ENCODE peak calls at places on chromosomes 4 and X, in ten cellular contexts. D is naive thymus-derived CD4-positive, alpha-beta T cell; G is H7; J is fibroblast of mammary gland; L is fibroblast of lung; M is choroid plexus epithelial cell; X is stomach; I is cardiac fibroblast; F is heart right ventricle; Z is testis. P is an unnamed sample.

GRCh38 chrX:107450823-107451509 is 1.5 kb downstream of the FRMPD3 start:
- DNase-seq in F (no peak), J (peak), L (no peak), X (no peak), D (no peak), I (no peak), M (no peak), Z (no peak), G (peak), P (peak)

GRCh38 chr4:155973639-155974475 is 20.2 kb upstream of the CTSO start:
- DNase-seq in L (no peak), F (no peak), X (no peak), G (no peak), I (peak), M (peak), Z (no peak), J (peak), D (no peak), P (no peak)

GRCh38 chr4:176927664-176928063 is 134.9 kb upstream of the VEGFC start:
- DNase-seq in I (peak), D (no peak), M (peak), Z (no peak), L (peak), J (peak), F (no peak), G (no peak), X (no peak), P (no peak)

GRCh38 chr4:3524349-3524748 is 7.9 kb downstream of the LRPAP1 start:
- DNase-seq in Z (no peak), G (no peak), X (no peak), J (no peak), L (no peak), F (peak), I (no peak), M (no peak), D (no peak), P (no peak)

GRCh38 chr4:168815373-168816345 is 194.4 kb downstream of the CBR4 start:
- DNase-seq in X (no peak), M (peak), J (peak), Z (no peak), I (peak), F (no peak), D (no peak), L (peak), G (no peak), P (no peak)

GRCh38 chrX:9628779-9629493 is 136.7 kb downstream of the GPR143 start:
- DNase-seq in G (no peak), M (no peak), Z (no peak), I (no peak), L (no peak), D (no peak), J (no peak), X (no peak), F (no peak), P (no peak)

GRCh38 chr4:75831856-75832405 is 70.3 kb downstream of the PPEF2 start:
- DNase-seq in L (no peak), G (peak), D (no peak), I (no peak), Z (no peak), X (no peak), F (no peak), J (no peak), M (no peak), P (no peak)

GRCh38 chrX:148310402-148311200 is 189.8 kb upstream of the AFF2 start:
- DNase-seq in G (no peak), L (no peak), M (no peak), X (no peak), J (no peak), Z (no peak), F (no peak), I (no peak), D (no peak), P (no peak)

GRCh38 chrX:132612990-132613564 is 124.2 kb upstream of the MBNL3 start:
- DNase-seq in Z (peak), J (peak), D (peak), M (peak), G (peak), X (peak), L (peak), I (peak), F (peak), P (peak)

GRCh38 chr4:169102011-169102410 is 92.0 kb upstream of the CBR4 start:
- DNase-seq in I (peak), G (no peak), X (no peak), F (no peak), M (no peak), J (peak), L (peak), D (no peak), Z (no peak), P (no peak)

GRCh38 chrX:16578218-16578617 is 71.7 kb upstream of the S100G start:
- DNase-seq in L (peak), M (peak), G (no peak), X (no peak), I (peak), D (no peak), J (peak), F (no peak), Z (no peak), P (no peak)

DNA sequence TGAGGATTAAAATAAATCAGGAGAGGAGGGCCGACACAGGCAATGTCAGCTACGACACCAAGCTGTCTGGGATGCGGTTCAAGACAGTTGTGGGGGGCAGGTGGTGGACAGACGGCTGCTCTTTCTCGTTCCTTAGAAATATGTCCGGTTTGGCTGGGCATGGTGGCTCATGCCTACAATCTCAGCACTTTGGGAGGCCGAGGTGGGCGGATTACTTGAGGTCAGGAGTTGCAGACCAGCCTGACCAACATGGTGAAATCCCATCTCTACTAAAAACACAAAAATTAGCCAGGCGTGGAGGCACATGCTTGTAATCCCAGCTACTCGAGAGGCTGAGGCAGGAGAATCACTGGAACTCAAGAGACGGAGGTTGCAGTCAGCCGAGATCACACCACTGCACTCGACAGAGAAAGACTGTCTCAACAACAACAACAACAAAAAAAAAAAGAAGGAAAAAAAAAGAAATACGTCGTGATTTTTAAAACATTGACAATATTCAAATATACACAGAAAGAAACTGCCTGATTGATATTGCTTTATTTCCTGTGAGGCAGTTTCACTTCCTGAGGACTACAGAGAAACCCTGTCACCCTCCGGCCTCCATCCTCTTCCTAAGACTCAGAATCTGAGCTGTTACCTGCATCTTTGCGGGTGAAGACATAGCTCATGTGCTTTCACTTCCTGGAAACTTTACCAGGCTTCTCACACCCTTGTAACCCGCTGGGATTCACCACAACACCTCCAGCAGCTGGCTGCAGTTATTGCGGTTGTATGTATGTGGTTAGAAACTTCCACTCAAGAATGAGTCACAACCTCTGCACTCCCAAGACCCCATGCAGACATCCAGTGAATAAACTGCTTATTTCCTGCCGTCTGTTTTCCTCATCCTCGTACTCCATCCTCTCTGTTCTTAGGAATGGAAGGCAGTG is 63.8 kb upstream of the STS start:
- DNase-seq in J (peak), X (no peak), G (no peak), I (peak), L (peak), D (no peak), Z (no peak), M (peak), F (no peak), P (no peak)
- H3K4me3 ChIP-seq in J (no peak), X (no peak), G (no peak), I (no peak), L (no peak), D (peak), Z (no peak), M (no peak), F (no peak), P (no peak)

GRCh38 chr4:190018201-190018920 is 8.7 kb downstream of the FRG2 start:
- DNase-seq in M (no peak), L (no peak), X (no peak), G (peak), I (no peak), J (no peak), Z (no peak), F (no peak), D (no peak), P (no peak)

GRCh38 chr4:190017357-190018200 is 9.5 kb downstream of the FRG2 start:
- DNase-seq in I (no peak), G (peak), L (peak), J (no peak), Z (no peak), M (no peak), X (no peak), F (no peak), D (no peak), P (peak)

GRCh38 chr4:190014771-190015537 is 12.1 kb downstream of the FRG2 start:
- DNase-seq in X (no peak), I (peak), J (no peak), M (peak), L (no peak), Z (no peak), F (no peak), D (no peak), G (peak), P (peak)

GRCh38 chr4:190016369-190017289 is 10.4 kb downstream of the FRG2 start:
- DNase-seq in J (no peak), D (no peak), Z (no peak), F (no peak), I (no peak), L (no peak), G (peak), M (no peak), X (no peak), P (no peak)

GRCh38 chr4:190015538-190016368 is 11.3 kb downstream of the FRG2 start:
- DNase-seq in J (no peak), L (no peak), D (no peak), G (peak), I (no peak), M (no peak), Z (no peak), F (no peak), X (no peak), P (no peak)
- H3K4me3 ChIP-seq in J (no peak), L (no peak), D (no peak), G (peak), I (no peak), M (no peak), Z (peak), F (no peak), X (no peak), P (peak)

GRCh38 chr4:134200811-134201215 is 776 bp downstream of the PABPC4L start:
- DNase-seq in G (no peak), L (no peak), X (no peak), Z (no peak), F (peak), I (no peak), M (peak), J (no peak), D (no peak), P (peak)

GRCh38 chr4:134202136-134202535 is 547 bp upstream of the PABPC4L start:
- DNase-seq in I (no peak), F (no peak), Z (no peak), G (no peak), L (no peak), M (peak), X (no peak), D (no peak), J (no peak), P (no peak)

GRCh38 chr4:134202557-134202956 is 968 bp upstream of the PABPC4L start:
- DNase-seq in D (no peak), J (peak), I (peak), G (no peak), X (no peak), L (peak), F (no peak), Z (no peak), M (peak), P (no peak)

GRCh38 chr4:134201216-134202098 is at the start of gene PABPC4L:
- DNase-seq in X (no peak), F (peak), J (peak), Z (peak), L (peak), G (peak), M (peak), I (peak), D (no peak), P (peak)
- H3K4me3 ChIP-seq in X (peak), F (peak), J (peak), Z (peak), L (peak), G (peak), M (peak), I (peak), D (no peak), P (peak)

GRCh38 chr4:152044341-152044740 is 283.5 kb upstream of the GATB start:
- DNase-seq in I (no peak), J (no peak), F (no peak), X (no peak), Z (no peak), M (no peak), L (no peak), D (no peak), G (no peak), P (no peak)

GRCh38 chr4:152047451-152047850 is 286.6 kb upstream of the GATB start:
- DNase-seq in Z (no peak), I (no peak), D (no peak), F (no peak), L (no peak), G (no peak), M (no peak), J (no peak), X (no peak), P (no peak)

GRCh38 chr4:152045397-152045780 is 284.6 kb upstream of the GATB start:
- DNase-seq in I (no peak), D (no peak), L (no peak), M (no peak), X (no peak), Z (no peak), J (no peak), G (no peak), F (no peak), P (no peak)

GRCh38 chr4:152050098-152050497 is 289.3 kb upstream of the GATB start:
- DNase-seq in M (no peak), I (no peak), L (no peak), F (no peak), Z (no peak), J (no peak), X (no peak), D (no peak), G (no peak), P (no peak)

DNA sequence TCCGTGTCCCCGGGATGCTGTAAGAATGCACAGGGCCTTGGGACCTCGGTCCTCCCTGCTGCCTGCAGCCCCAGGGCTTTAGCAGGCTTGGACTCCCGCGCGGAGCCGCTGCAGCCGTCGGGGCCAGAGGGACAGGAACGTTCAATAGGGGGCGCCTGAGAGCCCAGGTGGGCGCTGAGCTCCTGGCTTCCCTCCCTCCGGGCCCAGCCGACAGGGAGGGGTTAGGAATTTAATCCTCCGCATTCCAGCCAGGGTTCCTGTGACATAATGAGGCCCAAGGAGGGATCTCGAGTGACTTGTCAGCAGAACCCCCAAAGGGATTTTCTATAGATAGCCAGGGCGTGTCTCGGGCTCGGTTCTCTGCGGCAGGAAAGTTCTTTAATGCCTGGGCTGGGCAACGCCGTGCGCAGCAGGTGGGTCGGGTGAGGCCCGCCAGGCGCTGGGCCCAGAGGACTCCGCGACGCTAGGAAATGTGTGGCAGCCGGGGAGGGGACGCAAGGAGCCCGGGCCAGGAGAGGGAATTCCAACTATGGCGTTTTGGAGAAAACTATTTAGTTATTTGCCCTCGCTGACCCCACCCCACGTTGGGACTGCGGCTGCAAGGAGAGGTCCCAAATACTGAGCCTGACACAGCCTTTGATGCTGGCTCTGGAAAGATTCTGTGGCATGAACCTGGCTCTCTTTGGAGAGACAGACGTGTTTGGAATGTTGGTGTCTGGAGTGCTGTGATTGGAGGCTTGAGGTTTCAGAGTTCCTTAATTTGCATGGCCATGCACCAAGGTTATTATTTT is 285.2 kb upstream of the GATB start:
- DNase-seq in M (no peak), L (no peak), D (peak), J (no peak), G (peak), I (peak), F (peak), Z (peak), X (peak), P (peak)
- H3K4me3 ChIP-seq in M (no peak), L (no peak), D (no peak), J (no peak), G (peak), I (no peak), F (no peak), Z (peak), X (peak), P (no peak)

DNA sequence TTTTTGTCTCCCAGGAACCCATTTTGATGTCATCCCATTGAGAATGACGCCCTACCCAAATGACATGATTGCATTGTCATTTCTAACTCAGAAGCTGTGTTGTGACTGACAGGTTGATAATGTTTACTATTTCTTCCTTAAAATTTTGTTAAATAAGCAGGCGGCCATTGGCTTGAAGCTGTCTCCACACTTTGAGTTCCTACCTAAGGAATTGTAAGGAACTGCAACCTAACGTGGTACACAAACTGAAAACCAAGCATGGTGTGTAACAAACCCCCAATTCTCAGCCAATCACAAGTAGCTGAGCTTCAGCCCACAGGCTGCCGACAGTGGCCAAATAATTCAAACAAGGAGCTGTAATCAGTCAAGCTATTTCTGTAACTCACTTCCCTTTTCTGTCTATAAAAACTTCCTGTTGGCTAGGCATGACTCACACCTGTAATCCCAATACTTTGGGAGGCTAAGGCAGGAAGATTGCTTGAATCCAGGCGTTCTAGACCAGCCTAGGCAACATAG is 2.9 kb upstream of the MND1 start:
- DNase-seq in J (peak), Z (no peak), X (no peak), L (no peak), M (peak), F (no peak), G (no peak), I (peak), D (no peak), P (no peak)
- H3K4me3 ChIP-seq in J (no peak), Z (no peak), X (no peak), L (no peak), M (no peak), F (no peak), G (no peak), I (no peak), D (no peak), P (no peak)

DNA sequence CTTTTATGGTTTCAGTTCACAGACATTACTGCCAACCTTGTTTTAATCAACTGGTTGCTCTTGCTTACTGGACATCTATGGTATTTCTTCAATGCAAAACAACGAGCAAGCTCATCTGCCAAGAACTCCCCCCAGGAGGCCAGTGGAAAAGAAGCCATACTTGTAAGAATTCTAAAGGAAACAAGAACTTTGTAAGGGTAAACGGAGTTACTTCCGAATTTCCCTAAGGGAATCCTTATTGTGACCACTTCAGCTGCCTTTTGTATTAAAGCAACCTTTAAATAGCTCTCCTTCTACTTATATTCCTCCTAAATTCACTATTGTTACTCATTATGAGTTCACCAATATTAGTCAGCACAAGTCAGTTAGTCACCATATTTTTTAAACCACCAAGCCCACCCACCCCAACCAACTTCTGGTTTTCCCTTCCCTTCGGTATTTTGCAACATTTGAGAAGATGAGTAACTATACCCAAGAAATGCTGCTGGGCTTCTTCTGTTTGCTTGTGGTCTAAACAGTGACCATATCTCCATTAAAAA is 602.8 kb upstream of the DIPK2B start:
- DNase-seq in G (no peak), F (no peak), I (peak), Z (no peak), M (peak), J (peak), X (no peak), D (no peak), L (peak), P (no peak)
- H3K4me3 ChIP-seq in G (no peak), F (no peak), I (no peak), Z (no peak), M (peak), J (peak), X (no peak), D (no peak), L (peak), P (no peak)

DNA sequence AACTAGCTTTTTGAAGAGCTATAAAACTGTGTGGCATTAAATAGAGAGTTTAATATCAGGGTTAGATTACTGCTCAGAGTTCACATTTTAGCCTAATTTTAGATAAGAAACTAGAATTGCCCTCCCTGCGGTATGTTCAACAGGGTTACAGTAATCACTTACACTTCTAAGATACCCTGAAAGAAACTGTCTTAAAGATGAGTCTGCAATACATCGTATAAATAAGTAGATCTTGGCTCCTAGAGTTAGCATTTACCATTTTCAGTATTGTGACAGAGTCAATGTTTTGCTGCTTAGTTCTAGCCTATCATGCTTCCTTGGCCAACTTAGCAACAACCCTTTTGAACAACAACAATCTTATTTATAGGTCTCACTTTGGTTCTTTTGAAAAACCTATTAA is 217.8 kb upstream of the NDST4 start:
- DNase-seq in D (no peak), X (no peak), L (no peak), F (no peak), Z (no peak), G (no peak), M (no peak), I (no peak), J (no peak), P (no peak)
- H3K4me3 ChIP-seq in D (no peak), X (no peak), L (no peak), F (no peak), Z (no peak), G (no peak), M (no peak), I (no peak), J (no peak), P (no peak)

P was measured in BE2C.